ENCODE peak calls at places on chromosomes 5 and 9, in nine cellular contexts. M, V, H, A, S, C, T, P and Y are unnamed samples. For H4K20me1 and H3K36me3, the result is how much of the 10 kb centered on the place peaks cover.

GRCh38 chr5:157558089-157558595 is 17.4 kb downstream of the ADAM19 start:
- DNase-seq in M (peak), V (no peak), H (no peak), A (no peak), S (no peak), C (no peak), T (no peak), P (peak), Y (peak)

GRCh38 chr5:154273028-154273617 is 82.6 kb downstream of the GALNT10 start:
- DNase-seq in M (peak), V (no peak), H (no peak), A (peak), S (no peak), C (no peak), T (no peak), P (no peak), Y (no peak)

GRCh38 chr9:73152445-73152844 is 780 bp downstream of the ANXA1 start:
- DNase-seq in M (peak), V (no peak), H (no peak), A (no peak), S (peak), C (no peak), T (peak), P (peak), Y (peak)

GRCh38 chr5:41128291-41128690 is 57.1 kb upstream of the MROH2B start:
- DNase-seq in M (no peak), V (no peak), H (no peak), A (no peak), S (no peak), C (no peak), T (no peak), P (no peak), Y (no peak)

GRCh38 chr5:39376293-39376714 is 12.0 kb upstream of the C9 start:
- DNase-seq in M (peak), V (peak), H (peak), A (peak), S (peak), C (peak), T (peak), P (peak), Y (peak)

GRCh38 chr9:110066929-110067716 is 140.8 kb downstream of the C9orf152 start:
- DNase-seq in M (peak), V (no peak), H (no peak), A (no peak), S (peak), C (no peak), T (no peak), P (no peak), Y (peak)

GRCh38 chr9:25716220-25716872 is 38.1 kb upstream of the TUSC1 start:
- DNase-seq in M (peak), V (no peak), H (peak), A (no peak), S (peak), C (peak), T (peak), P (peak), Y (peak)

GRCh38 chr9:80605129-80605528 is 1033.4 kb downstream of the TLE4 start:
- DNase-seq in M (peak), V (no peak), H (no peak), A (no peak), S (peak), C (no peak), T (peak), P (peak), Y (peak)

GRCh38 chr9:38720083-38720755 is at the start of gene FAM240B:
- DNase-seq in M (no peak), V (no peak), H (no peak), A (no peak), S (no peak), C (no peak), T (no peak), P (no peak), Y (no peak)

GRCh38 chr9:20562051-20562450 is 60.2 kb downstream of the MLLT3 start:
- DNase-seq in M (no peak), V (no peak), H (no peak), A (no peak), S (no peak), C (no peak), T (no peak), P (no peak), Y (peak)

GRCh38 chr9:137970686-137971476 is 93.3 kb downstream of the CACNA1B start:
- DNase-seq in M (no peak), V (no peak), H (peak), A (no peak), S (no peak), C (no peak), T (no peak), P (no peak), Y (no peak)

GRCh38 chr5:131684051-131684450 is 49.0 kb upstream of the RAPGEF6 start:
- DNase-seq in M (no peak), V (no peak), H (no peak), A (no peak), S (no peak), C (no peak), T (no peak), P (no peak), Y (peak)

GRCh38 chr5:172903790-172904189 is 55.4 kb upstream of the RPL26L1 start:
- DNase-seq in M (peak), V (peak), H (no peak), A (no peak), S (peak), C (no peak), T (no peak), P (peak), Y (peak)

GRCh38 chr5:66143473-66144073 is 527 bp upstream of the SREK1 start:
- DNase-seq in M (no peak), V (no peak), H (no peak), A (peak), S (no peak), C (no peak), T (no peak), P (no peak), Y (no peak)

GRCh38 chr9:2610985-2611384 is 10.6 kb upstream of the VLDLR start:
- DNase-seq in M (peak), V (no peak), H (no peak), A (no peak), S (no peak), C (no peak), T (peak), P (no peak), Y (peak)

GRCh38 chr5:126098330-126099017 is 324.7 kb upstream of the GRAMD2B start:
- DNase-seq in M (peak), V (no peak), H (no peak), A (no peak), S (no peak), C (no peak), T (no peak), P (no peak), Y (peak)

GRCh38 chr5:137320056-137321045 is 178.8 kb downstream of the SPOCK1 start:
- DNase-seq in M (peak), V (peak), H (peak), A (peak), S (peak), C (peak), T (peak), P (peak), Y (peak)

GRCh38 chr5:133977858-133978257 is 9.4 kb upstream of the C5orf15 start:
- DNase-seq in M (peak), V (no peak), H (no peak), A (no peak), S (no peak), C (no peak), T (no peak), P (no peak), Y (peak)

DNA sequence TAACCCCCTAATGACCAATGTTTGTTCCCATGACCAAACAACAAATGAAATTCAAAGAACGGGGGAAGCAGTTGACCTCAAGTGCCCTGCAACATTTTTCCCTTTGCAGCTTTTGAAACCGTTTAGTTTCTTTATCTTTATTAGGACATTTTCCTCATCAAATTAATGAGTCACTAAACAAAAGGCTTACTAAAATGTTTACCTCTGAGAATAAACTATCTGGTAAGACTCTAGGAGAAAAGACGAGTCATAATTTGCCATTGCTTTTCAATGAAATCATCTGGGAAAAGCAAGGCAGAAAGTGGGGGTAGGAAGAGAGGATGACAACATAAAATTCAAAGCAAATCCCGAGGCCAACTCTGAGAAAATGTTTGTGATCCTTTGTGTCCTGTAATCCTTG is 57.3 kb downstream of the LHFPL2 start:
- DNase-seq in M (peak), V (peak), H (no peak), A (no peak), S (peak), C (no peak), T (no peak), P (peak), Y (peak)
- H3K4me3 ChIP-seq in M (no peak), V (no peak), H (no peak), A (no peak), S (no peak), C (no peak), T (no peak), P (no peak), Y (peak)

GRCh38 chr9:131923132-131923671 is 156.5 kb downstream of the MED27 start:
- DNase-seq in M (no peak), V (no peak), H (no peak), A (no peak), S (no peak), C (no peak), T (no peak), P (no peak), Y (no peak)

GRCh38 chr9:131923766-131924165 is 155.9 kb downstream of the MED27 start:
- DNase-seq in M (peak), V (no peak), H (no peak), A (no peak), S (peak), C (no peak), T (no peak), P (peak), Y (peak)

GRCh38 chr9:131927092-131927491 is 152.6 kb downstream of the MED27 start:
- DNase-seq in M (no peak), V (no peak), H (no peak), A (no peak), S (no peak), C (no peak), T (no peak), P (no peak), Y (no peak)

DNA sequence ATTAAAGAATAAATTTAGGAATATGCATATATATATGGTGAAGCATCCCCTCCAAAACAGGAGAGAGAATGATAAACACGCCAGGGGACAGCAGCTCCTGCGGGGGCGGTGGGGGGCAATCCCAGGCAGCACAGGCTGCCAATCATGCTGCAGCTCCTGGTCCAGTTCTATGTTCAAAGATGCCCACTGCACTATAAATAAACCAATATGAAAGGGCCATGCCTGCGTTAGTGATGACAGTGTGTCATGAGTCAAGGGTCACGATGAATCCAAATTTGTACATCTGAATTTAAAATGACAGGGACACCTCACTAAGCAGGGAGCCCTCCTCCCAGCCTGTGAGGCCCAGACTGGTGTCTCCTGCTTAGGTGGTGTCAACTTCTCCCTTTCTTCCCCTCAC is 154.0 kb downstream of the MED27 start:
- DNase-seq in M (no peak), V (no peak), H (no peak), A (no peak), S (no peak), C (no peak), T (no peak), P (no peak), Y (no peak)
- H4K20me1 ChIP-seq in M (under half), V (under half), H (under half), A (under half), S (under half), C (under half), T (under half), P (under half), Y (under half)

GRCh38 chr5:135353952-135354721 is 44.9 kb downstream of the MACROH2A1 start:
- DNase-seq in M (peak), V (no peak), H (no peak), A (no peak), S (no peak), C (no peak), T (no peak), P (peak), Y (peak)

GRCh38 chr5:135359374-135360165 is 39.5 kb downstream of the MACROH2A1 start:
- DNase-seq in M (no peak), V (no peak), H (no peak), A (no peak), S (no peak), C (no peak), T (no peak), P (no peak), Y (no peak)

GRCh38 chr5:135356522-135357318 is 42.3 kb downstream of the MACROH2A1 start:
- DNase-seq in M (peak), V (no peak), H (no peak), A (no peak), S (peak), C (no peak), T (no peak), P (no peak), Y (peak)

GRCh38 chr5:135350536-135350935 is 48.5 kb downstream of the MACROH2A1 start:
- DNase-seq in M (no peak), V (no peak), H (no peak), A (no peak), S (no peak), C (no peak), T (no peak), P (no peak), Y (no peak)

GRCh38 chr5:135355182-135355581 is 43.8 kb downstream of the MACROH2A1 start:
- DNase-seq in M (peak), V (no peak), H (no peak), A (no peak), S (no peak), C (no peak), T (no peak), P (no peak), Y (peak)
- H3K36me3 ChIP-seq in M (under half), V (under half), H (under half), A (under half), S (under half), C (half or more), T (under half), P (under half), Y (under half)

GRCh38 chr9:69357854-69358220 is 32.8 kb downstream of the ENTREP1 start:
- DNase-seq in M (no peak), V (no peak), H (no peak), A (no peak), S (no peak), C (no peak), T (no peak), P (no peak), Y (no peak)

GRCh38 chr9:69355232-69355631 is 30.2 kb downstream of the ENTREP1 start:
- DNase-seq in M (no peak), V (no peak), H (no peak), A (no peak), S (no peak), C (no peak), T (no peak), P (no peak), Y (no peak)

DNA sequence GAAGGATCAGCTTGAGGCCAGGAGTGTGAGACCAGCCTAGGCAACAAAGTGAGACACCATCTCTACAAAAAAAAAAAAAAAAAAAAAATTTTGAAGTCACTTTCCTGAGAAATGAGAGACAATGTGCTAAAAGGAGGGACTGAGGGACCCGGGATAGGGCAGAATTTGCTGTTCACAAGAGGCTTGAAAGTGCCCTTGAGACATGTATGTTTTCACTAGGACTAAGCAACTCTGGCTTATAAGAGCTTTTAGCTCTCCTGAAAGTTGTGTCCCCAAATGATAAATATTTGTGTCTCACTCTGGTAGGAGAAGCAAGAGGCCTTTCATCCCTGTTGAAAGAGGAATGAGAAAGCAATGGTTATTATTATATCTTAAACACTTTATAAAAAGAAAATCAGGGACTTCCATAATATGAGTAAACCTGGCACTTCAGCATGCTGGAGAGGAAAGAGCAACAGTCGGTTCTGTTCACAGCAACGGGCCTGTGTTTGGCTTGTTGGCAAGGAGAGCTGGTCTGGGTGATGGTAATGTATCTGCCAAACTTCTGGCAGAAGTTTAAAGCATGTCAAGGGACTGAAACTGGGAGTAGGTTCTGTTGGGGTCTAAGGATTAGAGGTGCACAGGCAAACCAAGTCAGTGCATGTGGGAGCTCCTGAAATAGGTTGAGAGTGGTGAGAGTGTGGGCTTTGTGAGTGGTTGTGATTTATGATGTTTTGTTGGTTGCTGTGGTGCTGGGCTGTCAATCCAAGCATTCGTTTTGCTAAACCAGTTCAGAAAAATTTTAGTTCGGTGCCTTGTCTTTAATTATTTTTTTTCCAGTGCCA is 32.2 kb downstream of the ENTREP1 start:
- DNase-seq in M (no peak), V (no peak), H (no peak), A (no peak), S (no peak), C (no peak), T (no peak), P (no peak), Y (peak)
- H3K4me3 ChIP-seq in M (no peak), V (no peak), H (no peak), A (no peak), S (no peak), C (no peak), T (no peak), P (no peak), Y (no peak)

DNA sequence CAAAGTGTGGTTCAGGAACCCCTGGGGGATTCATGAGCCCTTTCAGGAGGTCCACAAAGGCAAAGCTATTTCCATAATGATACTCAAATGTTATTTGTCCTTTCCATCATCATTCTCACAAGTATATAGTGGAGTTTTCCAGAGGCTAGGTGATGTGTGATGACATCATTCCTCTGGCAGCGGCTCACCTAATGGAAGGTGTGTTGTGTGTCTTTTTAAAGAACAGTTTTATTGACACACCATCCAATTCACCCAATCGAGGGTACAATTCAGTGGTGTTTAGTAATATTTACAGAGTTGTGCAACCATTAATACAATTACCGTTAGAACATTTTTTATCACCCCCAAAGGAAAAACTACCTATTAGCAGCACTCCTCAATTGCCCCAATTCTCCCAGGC is 9.7 kb downstream of the NANS start:
- DNase-seq in M (no peak), V (no peak), H (no peak), A (no peak), S (no peak), C (no peak), T (no peak), P (no peak), Y (no peak)
- H4K20me1 ChIP-seq in M (under half), V (under half), H (under half), A (under half), S (under half), C (under half), T (under half), P (under half), Y (under half)